ENCODE peak calls at places on chromosome 18, in four cellular contexts. One of them, this sample, is unnamed. For H3K4me1, the result is how much of the 10 kb centered on the place peaks cover.

GRCh38 chr18:13267517-13267916 is 49.0 kb downstream of the LDLRAD4 start:
- DNase-seq in gastrocnemius medialis: no peak
- DNase-seq in stomach: no peak
- DNase-seq in testis: no peak
- DNase-seq in this sample: no peak

GRCh38 chr18:27615345-27615844 is 430.3 kb upstream of the CHST9 start:
- DNase-seq in stomach: no peak
- DNase-seq in gastrocnemius medialis: no peak
- DNase-seq in testis: no peak
- DNase-seq in this sample: no peak

GRCh38 chr18:45670281-45670962 is 53.6 kb upstream of the SLC14A1 start:
- DNase-seq in gastrocnemius medialis: no peak
- DNase-seq in stomach: no peak
- DNase-seq in testis: peak
- DNase-seq in this sample: peak

GRCh38 chr18:12278765-12279682 is 24.9 kb downstream of the CIDEA start:
- DNase-seq in gastrocnemius medialis: peak
- DNase-seq in stomach: peak
- DNase-seq in testis: peak
- DNase-seq in this sample: peak

GRCh38 chr18:79953921-79954651 is 2.6 kb upstream of the SLC66A2 start:
- DNase-seq in stomach: no peak
- DNase-seq in gastrocnemius medialis: no peak
- DNase-seq in testis: peak
- DNase-seq in this sample: no peak

GRCh38 chr18:59651071-59651470 is 46.2 kb downstream of the CCBE1 start:
- DNase-seq in testis: no peak
- DNase-seq in stomach: no peak
- DNase-seq in gastrocnemius medialis: no peak
- DNase-seq in this sample: no peak

GRCh38 chr18:3261035-3261392 is 919 bp upstream of the MYL12B start:
- DNase-seq in gastrocnemius medialis: no peak
- DNase-seq in testis: no peak
- DNase-seq in stomach: no peak
- DNase-seq in this sample: no peak

GRCh38 chr18:37334494-37335125 is 231.0 kb downstream of the CELF4 start:
- DNase-seq in stomach: no peak
- DNase-seq in testis: no peak
- DNase-seq in gastrocnemius medialis: no peak
- DNase-seq in this sample: no peak

GRCh38 chr18:55446996-55447671 is 140.9 kb downstream of the TCF4 start:
- DNase-seq in gastrocnemius medialis: no peak
- DNase-seq in stomach: no peak
- DNase-seq in testis: no peak
- DNase-seq in this sample: no peak

GRCh38 chr18:78865771-78866310 is 113.8 kb upstream of the SALL3 start:
- DNase-seq in testis: no peak
- DNase-seq in stomach: no peak
- DNase-seq in gastrocnemius medialis: no peak
- DNase-seq in this sample: no peak

GRCh38 chr18:79007440-79007839 is 27.8 kb downstream of the SALL3 start:
- DNase-seq in testis: no peak
- DNase-seq in stomach: no peak
- DNase-seq in gastrocnemius medialis: no peak
- DNase-seq in this sample: no peak

GRCh38 chr18:63443820-63444219 is 21.5 kb upstream of the VPS4B start:
- DNase-seq in gastrocnemius medialis: no peak
- DNase-seq in testis: no peak
- DNase-seq in stomach: no peak
- DNase-seq in this sample: no peak

GRCh38 chr18:78525364-78526111 is 454.1 kb upstream of the SALL3 start:
- DNase-seq in stomach: no peak
- DNase-seq in testis: no peak
- DNase-seq in gastrocnemius medialis: no peak
- DNase-seq in this sample: no peak

GRCh38 chr18:58309610-58310239 is 265.7 kb downstream of the NEDD4L start:
- DNase-seq in testis: no peak
- DNase-seq in gastrocnemius medialis: peak
- DNase-seq in stomach: no peak
- DNase-seq in this sample: no peak

GRCh38 chr18:65459741-65460140 is 291.1 kb upstream of the CDH7 start:
- DNase-seq in testis: no peak
- DNase-seq in stomach: no peak
- DNase-seq in gastrocnemius medialis: no peak
- DNase-seq in this sample: no peak

GRCh38 chr18:47453038-47453437 is 201.6 kb upstream of the SKOR2 start:
- DNase-seq in stomach: no peak
- DNase-seq in testis: no peak
- DNase-seq in gastrocnemius medialis: no peak
- DNase-seq in this sample: no peak

GRCh38 chr18:45775726-45776125 is 49.7 kb upstream of the SIGLEC15 start:
- DNase-seq in testis: no peak
- DNase-seq in stomach: no peak
- DNase-seq in gastrocnemius medialis: no peak
- DNase-seq in this sample: no peak

GRCh38 chr18:62128157-62128556 is 58.7 kb downstream of the PIGN start:
- DNase-seq in gastrocnemius medialis: no peak
- DNase-seq in testis: no peak
- DNase-seq in stomach: no peak
- DNase-seq in this sample: no peak

GRCh38 chr18:70181015-70181414 is 24.5 kb downstream of the RTTN start:
- DNase-seq in testis: no peak
- DNase-seq in stomach: no peak
- DNase-seq in gastrocnemius medialis: no peak
- DNase-seq in this sample: no peak

GRCh38 chr18:37574113-37574512 is 8.5 kb upstream of the CELF4 start:
- DNase-seq in stomach: no peak
- DNase-seq in testis: no peak
- DNase-seq in gastrocnemius medialis: no peak
- DNase-seq in this sample: no peak

GRCh38 chr18:43651067-43651466 is 373.8 kb upstream of the SYT4 start:
- DNase-seq in gastrocnemius medialis: no peak
- DNase-seq in testis: no peak
- DNase-seq in stomach: no peak
- DNase-seq in this sample: no peak

GRCh38 chr18:44803019-44803650 is 122.4 kb downstream of the SETBP1 start:
- DNase-seq in testis: peak
- DNase-seq in gastrocnemius medialis: peak
- DNase-seq in stomach: peak
- DNase-seq in this sample: peak

DNA sequence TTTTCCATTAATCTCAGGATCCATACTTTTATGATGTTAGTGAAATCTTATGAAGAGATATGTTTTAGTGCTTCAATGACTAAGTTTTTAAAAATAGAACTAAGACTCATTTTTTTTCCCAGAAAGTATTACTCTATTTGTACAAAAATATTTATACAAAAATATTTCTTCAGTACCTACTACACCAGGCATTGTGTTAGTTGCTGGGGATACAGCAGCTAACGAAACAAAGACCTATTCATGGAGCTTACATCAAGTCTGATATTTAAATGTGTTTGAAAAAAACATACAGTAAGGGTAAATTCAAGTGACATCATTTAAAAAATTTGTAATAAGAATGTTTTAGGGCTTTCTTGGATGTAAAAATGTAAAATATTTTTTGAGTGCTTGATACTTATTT is 11.6 kb downstream of the VAPA start:
- DNase-seq in gastrocnemius medialis: no peak
- DNase-seq in testis: no peak
- DNase-seq in stomach: no peak
- DNase-seq in this sample: no peak
- H3K4me1 ChIP-seq in gastrocnemius medialis: half or more
- H3K4me1 ChIP-seq in testis: under half
- H3K4me1 ChIP-seq in stomach: half or more
- H3K4me1 ChIP-seq in this sample: under half

GRCh38 chr18:26134110-26134509 is 441 bp downstream of the PSMA8 start:
- DNase-seq in testis: no peak
- DNase-seq in stomach: no peak
- DNase-seq in gastrocnemius medialis: no peak
- DNase-seq in this sample: no peak

GRCh38 chr18:26135563-26135962 is 1.9 kb downstream of the PSMA8 start:
- DNase-seq in stomach: no peak
- DNase-seq in gastrocnemius medialis: no peak
- DNase-seq in testis: no peak
- DNase-seq in this sample: no peak

GRCh38 chr18:26133652-26134051 is at the start of gene PSMA8:
- DNase-seq in stomach: no peak
- DNase-seq in gastrocnemius medialis: no peak
- DNase-seq in testis: peak
- DNase-seq in this sample: no peak
- H3K4me3 ChIP-seq in stomach: peak
- H3K4me3 ChIP-seq in gastrocnemius medialis: no peak
- H3K4me3 ChIP-seq in testis: peak
- H3K4me3 ChIP-seq in this sample: no peak

DNA sequence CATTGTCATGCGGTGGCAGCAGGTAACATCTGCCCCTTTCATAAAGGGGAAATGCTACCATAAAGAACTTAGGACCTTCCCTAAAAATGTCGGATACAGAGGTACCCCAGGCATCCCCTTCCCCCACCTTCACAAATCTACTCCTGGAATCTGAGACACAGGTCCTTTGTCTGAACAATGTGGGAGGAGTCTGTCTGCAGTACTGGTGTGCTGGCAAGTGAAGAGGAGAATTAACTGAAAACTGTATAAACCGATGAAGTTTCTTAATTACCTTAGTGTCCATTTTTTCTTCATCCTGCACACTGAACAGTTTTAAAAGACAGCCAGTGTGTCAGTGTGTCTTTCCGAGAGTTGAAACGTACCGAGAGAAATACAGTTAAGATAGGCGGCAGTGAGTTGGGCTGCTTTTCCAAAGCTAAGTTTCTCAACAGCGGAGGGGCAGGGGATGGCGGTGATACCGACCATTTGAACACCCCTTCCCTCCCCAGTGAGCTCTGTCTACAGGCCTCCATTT is 1.8 kb downstream of the MEX3C start:
- DNase-seq in stomach: no peak
- DNase-seq in gastrocnemius medialis: no peak
- DNase-seq in testis: peak
- DNase-seq in this sample: no peak
- H3K4me1 ChIP-seq in stomach: under half
- H3K4me1 ChIP-seq in gastrocnemius medialis: under half
- H3K4me1 ChIP-seq in testis: under half
- H3K4me1 ChIP-seq in this sample: under half

GRCh38 chr18:77114070-77114563 is 18.5 kb downstream of the MBP start:
- DNase-seq in gastrocnemius medialis: no peak
- DNase-seq in testis: no peak
- DNase-seq in stomach: no peak
- DNase-seq in this sample: no peak

GRCh38 chr18:77116201-77117080 is 16.1 kb downstream of the MBP start:
- DNase-seq in stomach: no peak
- DNase-seq in testis: no peak
- DNase-seq in gastrocnemius medialis: no peak
- DNase-seq in this sample: no peak

GRCh38 chr18:77113361-77114069 is 19.1 kb downstream of the MBP start:
- DNase-seq in gastrocnemius medialis: no peak
- DNase-seq in testis: no peak
- DNase-seq in stomach: no peak
- DNase-seq in this sample: peak

GRCh38 chr18:77115461-77115907 is 17.1 kb downstream of the MBP start:
- DNase-seq in gastrocnemius medialis: no peak
- DNase-seq in testis: no peak
- DNase-seq in stomach: no peak
- DNase-seq in this sample: no peak

DNA sequence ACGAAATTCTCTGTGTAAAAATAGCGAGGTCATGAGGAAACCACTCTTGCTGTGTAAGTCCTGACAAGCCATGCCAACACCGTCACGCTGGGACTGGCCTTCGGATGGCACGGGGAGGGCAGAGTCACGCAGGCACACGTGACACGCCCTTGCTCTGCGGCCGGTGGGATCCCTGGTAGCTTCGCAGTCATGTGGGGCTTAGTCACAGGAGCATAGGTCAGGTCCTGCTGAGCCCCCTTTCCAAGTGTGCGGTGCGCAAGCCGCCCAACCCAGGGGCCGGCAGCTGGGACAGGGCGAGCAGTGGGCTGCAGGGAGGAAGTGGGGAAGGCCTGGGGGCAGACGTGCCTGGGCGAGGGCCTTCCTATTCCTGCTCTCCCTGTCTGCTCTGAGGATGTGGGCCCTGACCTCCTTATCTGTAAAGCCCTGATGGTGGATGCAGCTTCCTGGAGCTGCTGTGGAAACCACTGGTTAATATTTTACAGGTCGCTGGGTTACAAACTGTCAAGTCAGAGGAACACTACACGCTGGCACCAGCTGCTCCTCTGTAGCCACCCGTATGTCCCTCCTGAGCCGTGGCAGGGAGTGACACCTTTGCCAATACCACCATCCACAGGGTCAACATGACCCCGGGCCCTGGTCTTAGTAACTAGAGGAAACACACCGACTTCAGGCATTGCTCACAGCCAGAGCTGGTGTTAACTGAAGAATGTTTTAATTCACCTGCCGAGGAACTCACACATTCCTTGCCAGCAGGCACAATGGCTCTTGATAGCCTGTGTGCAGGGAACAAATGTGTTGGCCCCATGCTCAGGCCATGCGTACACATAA is 17.8 kb downstream of the MBP start:
- DNase-seq in testis: peak
- DNase-seq in gastrocnemius medialis: peak
- DNase-seq in stomach: peak
- DNase-seq in this sample: peak
- H3K4me3 ChIP-seq in testis: no peak
- H3K4me3 ChIP-seq in gastrocnemius medialis: peak
- H3K4me3 ChIP-seq in stomach: no peak
- H3K4me3 ChIP-seq in this sample: no peak

DNA sequence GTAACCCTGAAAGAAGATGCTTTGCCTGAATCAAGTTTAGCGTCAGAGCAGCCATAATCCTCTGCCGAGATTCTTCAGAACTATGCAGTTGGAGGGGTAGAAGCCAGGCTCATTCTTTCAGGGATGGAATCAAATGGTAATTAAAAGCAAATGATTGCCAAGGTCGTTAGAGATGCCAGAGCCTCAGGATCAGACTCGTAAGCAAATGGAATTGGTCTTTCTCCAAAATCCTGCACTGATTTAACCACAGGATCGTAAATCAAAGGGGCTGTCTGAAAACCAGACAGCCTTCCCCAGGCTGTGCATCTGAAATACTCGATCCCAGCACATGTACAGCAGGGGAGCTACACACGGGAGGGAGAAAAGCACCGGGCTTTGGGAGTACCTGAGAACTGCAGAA is 22.0 kb downstream of the APCDD1 start:
- DNase-seq in gastrocnemius medialis: no peak
- DNase-seq in testis: no peak
- DNase-seq in stomach: no peak
- DNase-seq in this sample: no peak
- H3K4me1 ChIP-seq in gastrocnemius medialis: under half
- H3K4me1 ChIP-seq in testis: under half
- H3K4me1 ChIP-seq in stomach: under half
- H3K4me1 ChIP-seq in this sample: under half

DNA sequence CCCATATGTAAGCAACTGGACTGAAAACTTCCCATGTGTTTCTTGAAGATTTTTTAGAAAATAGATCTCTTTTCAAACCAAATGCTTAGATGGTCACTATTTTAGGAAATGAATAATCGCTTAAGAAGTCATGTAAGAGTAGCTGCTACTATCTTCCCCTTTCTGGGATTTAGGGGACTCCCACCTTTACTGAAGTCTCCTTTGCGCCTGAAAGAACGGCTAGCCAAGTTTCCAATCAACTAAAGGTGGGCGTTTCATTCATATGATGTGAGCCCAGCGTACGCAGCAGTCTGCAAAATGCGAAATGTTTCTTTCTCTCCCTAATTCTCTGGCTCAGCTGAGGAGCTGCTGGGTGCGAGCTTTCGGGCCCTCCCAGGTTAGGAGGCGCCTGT is 1.1 kb downstream of the DIPK1C start:
- DNase-seq in gastrocnemius medialis: no peak
- DNase-seq in stomach: no peak
- DNase-seq in testis: no peak
- DNase-seq in this sample: no peak
- H3K4me3 ChIP-seq in gastrocnemius medialis: peak
- H3K4me3 ChIP-seq in stomach: peak
- H3K4me3 ChIP-seq in testis: peak
- H3K4me3 ChIP-seq in this sample: peak